ENCODE peak calls at places on chromosome 21, in five cellular contexts. N, V, E, S and D are unnamed samples.

GRCh38 chr21:35475006-35475405 is 425.9 kb upstream of the RUNX1 start:
- DNase-seq in S (no peak), E (peak), V (no peak), N (no peak), D (no peak)

GRCh38 chr21:20729376-20729775 is 268.8 kb upstream of the NCAM2 start:
- DNase-seq in E (peak), S (no peak), V (no peak), N (no peak), D (no peak)

GRCh38 chr21:32771134-32771523 is 426 bp downstream of the PAXBP1 start:
- DNase-seq in S (peak), V (peak), N (peak), E (peak), D (peak)

GRCh38 chr21:17441370-17441769 is 71.5 kb upstream of the CXADR start:
- DNase-seq in N (no peak), V (no peak), S (no peak), E (peak), D (peak)

GRCh38 chr21:18522181-18522771 is 118.7 kb upstream of the TMPRSS15 start:
- DNase-seq in V (no peak), S (no peak), E (no peak), N (no peak), D (no peak)

GRCh38 chr21:29360799-29361765 is 62.4 kb downstream of the BACH1 start:
- DNase-seq in N (no peak), V (peak), S (no peak), E (no peak), D (no peak)

GRCh38 chr21:36890086-36890485 is 76.4 kb downstream of the HLCS start:
- DNase-seq in S (no peak), N (no peak), E (no peak), V (no peak), D (no peak)

GRCh38 chr21:39533545-39534226 is 79.1 kb upstream of the B3GALT5 start:
- DNase-seq in N (no peak), E (no peak), V (no peak), S (no peak), D (no peak)

GRCh38 chr21:17660449-17660848 is 47.7 kb upstream of the BTG3 start:
- DNase-seq in E (no peak), V (no peak), S (no peak), N (no peak), D (peak)

GRCh38 chr21:31198575-31198974 is 145.5 kb downstream of the TIAM1 start:
- DNase-seq in N (peak), V (peak), E (peak), S (no peak), D (peak)

GRCh38 chr21:15809818-15810217 is 80.0 kb downstream of the USP25 start:
- DNase-seq in V (no peak), S (no peak), N (no peak), E (peak), D (peak)

GRCh38 chr21:45640888-45641479 is 2.5 kb upstream of the PCBP3 start:
- DNase-seq in S (no peak), N (no peak), V (peak), E (peak), D (peak)

GRCh38 chr21:44927587-44928461 is 7.1 kb upstream of the ITGB2 start:
- DNase-seq in E (peak), V (peak), S (no peak), N (peak), D (peak)

GRCh38 chr21:43312011-43312410 is 114.9 kb downstream of the SIK1 start:
- DNase-seq in E (no peak), V (peak), S (no peak), N (no peak), D (peak)

GRCh38 chr21:45747802-45748445 is 104.4 kb downstream of the PCBP3 start:
- DNase-seq in V (no peak), S (no peak), E (peak), N (peak), D (no peak)

GRCh38 chr21:27192286-27192685 is 225.4 kb upstream of the ADAMTS5 start:
- DNase-seq in E (no peak), S (no peak), N (no peak), V (no peak), D (peak)

DNA sequence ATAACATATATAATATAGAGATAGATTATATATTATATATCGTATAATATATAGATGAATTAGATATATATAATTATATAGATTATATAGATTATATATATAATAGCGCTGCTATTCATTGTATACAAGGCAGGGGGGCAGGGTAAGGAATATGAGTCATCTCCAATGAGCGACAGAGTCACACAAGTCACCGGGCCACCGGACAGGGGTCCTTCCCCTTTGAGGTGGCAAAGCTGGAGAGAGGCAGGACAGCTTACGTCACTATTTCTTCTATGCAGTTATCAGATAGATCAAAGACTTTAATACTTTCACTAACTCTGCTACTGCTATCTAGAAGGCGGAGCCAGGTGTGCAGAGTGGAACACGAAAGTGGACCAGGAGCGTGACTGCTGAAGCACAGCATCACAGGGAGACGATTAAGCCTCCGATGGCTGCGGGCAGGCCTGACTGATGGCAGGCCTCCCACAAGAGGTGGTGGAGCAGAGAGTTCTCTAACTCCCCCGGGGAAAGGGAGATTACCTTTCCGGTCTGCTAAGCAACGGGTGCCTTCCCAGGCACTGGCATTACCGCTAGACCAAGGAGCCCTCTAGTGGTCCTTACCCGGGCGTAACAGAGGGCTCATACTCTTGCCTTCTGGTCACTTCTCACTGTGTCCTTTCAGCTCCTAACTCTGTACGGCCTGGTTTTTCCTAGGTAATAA is 2154.7 kb downstream of the MRPL39 start:
- DNase-seq in V (no peak), N (no peak), E (no peak), S (no peak), D (no peak)
- TF ChIP-seq CTCF in V (no peak), N (no peak), E (no peak), S (no peak), D (no peak)

DNA sequence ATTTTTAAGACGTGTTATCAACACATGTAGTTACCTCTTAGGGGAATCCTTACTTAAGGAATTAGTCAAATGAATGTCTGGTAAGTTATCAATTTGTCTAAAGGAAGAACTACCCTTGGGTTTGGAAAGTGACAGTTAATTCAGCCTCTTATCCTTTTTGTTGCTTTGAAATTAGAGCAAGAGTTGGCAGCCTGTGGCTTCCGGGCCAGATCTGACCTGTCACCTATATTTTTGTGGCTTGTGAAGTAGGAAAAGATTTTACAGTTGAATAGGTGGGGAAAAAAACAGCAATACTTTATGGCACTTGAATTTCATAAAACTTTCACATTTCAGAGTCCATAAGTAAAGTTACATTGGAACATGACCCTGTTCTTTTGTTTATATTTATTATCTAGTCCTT is 5.5 kb downstream of the MRPS6 start:
- DNase-seq in N (no peak), E (peak), S (no peak), V (no peak), D (no peak)
- H3K4me3 ChIP-seq in N (no peak), E (no peak), S (no peak), V (no peak), D (no peak)

DNA sequence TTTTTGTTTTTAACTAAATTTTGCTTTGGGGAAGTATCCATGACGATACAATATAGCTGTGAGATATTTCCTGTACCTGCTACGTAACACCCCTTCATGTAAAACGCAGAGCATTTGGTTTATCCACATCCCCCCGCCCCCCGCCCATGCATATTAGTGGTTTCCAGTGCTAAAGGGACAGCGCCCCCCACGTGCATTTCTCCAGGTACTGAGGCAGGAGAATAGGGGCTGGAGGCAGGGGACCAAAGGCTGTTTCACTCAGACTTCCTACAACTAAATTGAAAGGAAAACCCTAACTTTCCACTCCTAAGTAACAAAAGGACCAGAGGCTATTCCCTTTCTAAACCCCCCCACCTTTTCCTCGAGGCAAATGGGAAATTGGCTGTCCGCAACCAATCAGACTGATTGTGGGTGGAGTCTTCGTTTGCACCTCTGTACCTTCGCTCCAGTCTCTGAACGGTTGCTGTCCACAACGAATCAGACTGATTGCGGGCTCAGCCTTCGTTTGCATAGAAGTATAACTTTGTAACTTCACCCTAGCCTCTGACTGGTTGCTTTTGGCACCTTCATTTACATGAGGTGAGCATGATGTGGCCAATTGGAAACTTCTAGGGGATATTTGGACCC is 12.2 kb upstream of the RIPK4 start:
- DNase-seq in N (no peak), E (no peak), V (no peak), S (no peak), D (no peak)
- TF ChIP-seq CTCF in N (no peak), E (no peak), V (peak), S (no peak), D (no peak)

GRCh38 chr21:38506606-38507331 is 8.5 kb upstream of the ERG start:
- DNase-seq in S (no peak), V (no peak), N (no peak), E (peak), D (peak)
- H3K4me3 ChIP-seq in S (no peak), V (no peak), N (no peak), E (no peak), D (no peak)

DNA sequence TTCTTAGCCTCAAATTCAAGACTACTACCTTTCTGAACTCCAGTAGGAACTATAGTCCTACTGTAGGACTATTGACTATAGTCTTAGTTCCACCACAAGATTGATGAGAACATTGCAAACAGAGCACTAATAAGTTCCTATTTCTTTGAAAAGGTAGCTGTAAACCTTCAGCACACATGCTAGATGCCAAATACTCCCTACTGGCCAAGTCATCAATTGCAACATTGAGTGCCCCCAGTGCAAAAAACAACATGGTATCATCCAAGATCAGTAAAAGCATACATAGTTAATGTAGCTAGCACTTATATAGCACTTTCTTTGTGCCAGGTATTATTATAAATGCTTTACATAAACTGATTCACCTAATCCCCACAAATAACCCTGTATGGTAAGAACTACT is 99.8 kb downstream of the MRPL39 start:
- DNase-seq in S (no peak), N (no peak), E (no peak), V (no peak), D (no peak)
- TF ChIP-seq CTCF in S (no peak), N (no peak), E (no peak), V (peak), D (no peak)

DNA sequence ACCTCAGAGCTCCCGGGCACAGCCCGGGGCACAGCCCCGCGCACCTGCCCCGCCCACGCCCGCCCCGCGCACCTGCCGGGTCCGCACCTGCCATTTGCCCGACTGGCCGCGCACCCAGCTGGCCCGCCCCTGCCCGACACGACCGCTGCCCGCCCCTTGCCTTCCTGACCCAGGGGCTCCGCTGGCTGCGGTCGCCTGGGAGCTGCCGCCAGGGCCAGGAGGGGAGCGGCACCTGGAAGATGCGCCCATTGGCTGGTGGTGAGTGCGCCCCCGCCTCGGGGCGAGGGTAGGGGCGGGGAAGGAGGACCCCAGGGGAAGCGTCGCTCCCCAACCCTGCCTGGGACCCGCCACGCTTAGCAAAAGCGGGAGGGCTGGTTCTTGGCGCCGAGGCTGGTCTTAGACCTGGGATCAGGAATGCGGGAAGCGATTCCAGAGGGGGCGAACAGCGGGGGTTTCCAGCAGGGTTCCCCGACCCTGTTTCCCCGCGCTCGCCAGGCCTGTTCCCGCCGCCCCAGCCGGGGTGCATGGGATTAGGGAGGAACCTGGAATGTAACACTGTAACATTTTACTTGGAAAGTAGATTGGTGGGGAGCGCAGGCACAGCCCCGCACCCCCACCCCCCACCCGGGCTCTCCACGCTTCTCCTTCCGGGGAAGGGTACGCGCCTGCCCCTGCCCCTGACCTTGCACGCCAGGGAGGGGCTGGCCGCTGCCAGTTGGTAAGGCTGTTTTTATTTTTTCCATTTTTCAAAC is at the start of gene FAM3B:
- DNase-seq in E (no peak), S (no peak), N (no peak), V (no peak), D (no peak)
- H3K4me3 ChIP-seq in E (peak), S (no peak), N (no peak), V (no peak), D (no peak)